ENCODE peak calls at places on chromosomes 1 and 21, in six cellular contexts. One of them, this sample, is unnamed.

GRCh38 chr1:85148524-85149250 is 52.1 kb downstream of the SYDE2 start:
- DNase-seq in HCT116: no peak
- DNase-seq in GM23248: peak
- DNase-seq in IMR-90: peak
- DNase-seq in fibroblast of lung: peak
- DNase-seq in neuronal stem cell: no peak
- DNase-seq in this sample: peak

GRCh38 chr1:206909167-206909882 is 12.1 kb downstream of the IL24 start:
- DNase-seq in HCT116: no peak
- DNase-seq in GM23248: peak
- DNase-seq in IMR-90: no peak
- DNase-seq in fibroblast of lung: no peak
- DNase-seq in neuronal stem cell: no peak
- DNase-seq in this sample: no peak

GRCh38 chr1:47782414-47783165 is 214.6 kb downstream of the TRABD2B start:
- DNase-seq in HCT116: no peak
- DNase-seq in GM23248: peak
- DNase-seq in IMR-90: no peak
- DNase-seq in fibroblast of lung: no peak
- DNase-seq in neuronal stem cell: no peak
- DNase-seq in this sample: no peak

GRCh38 chr1:113493533-113493932 is 103.2 kb downstream of the MAGI3 start:
- DNase-seq in HCT116: no peak
- DNase-seq in GM23248: no peak
- DNase-seq in IMR-90: no peak
- DNase-seq in fibroblast of lung: no peak
- DNase-seq in neuronal stem cell: no peak
- DNase-seq in this sample: no peak

GRCh38 chr21:42561742-42562141 is 48.1 kb downstream of the SLC37A1 start:
- DNase-seq in HCT116: no peak
- DNase-seq in GM23248: no peak
- DNase-seq in IMR-90: no peak
- DNase-seq in fibroblast of lung: no peak
- DNase-seq in neuronal stem cell: no peak
- DNase-seq in this sample: no peak

GRCh38 chr1:225842788-225843425 is 33.0 kb downstream of the EPHX1 start:
- DNase-seq in HCT116: no peak
- DNase-seq in GM23248: peak
- DNase-seq in IMR-90: no peak
- DNase-seq in fibroblast of lung: no peak
- DNase-seq in neuronal stem cell: no peak
- DNase-seq in this sample: no peak

GRCh38 chr1:178580096-178580495 is 67.2 kb downstream of the TEX35 start:
- DNase-seq in HCT116: no peak
- DNase-seq in GM23248: no peak
- DNase-seq in IMR-90: no peak
- DNase-seq in fibroblast of lung: no peak
- DNase-seq in neuronal stem cell: no peak
- DNase-seq in this sample: no peak

GRCh38 chr1:228317411-228317828 is 89.2 kb downstream of the TRIM11 start:
- DNase-seq in HCT116: no peak
- DNase-seq in GM23248: no peak
- DNase-seq in IMR-90: no peak
- DNase-seq in fibroblast of lung: no peak
- DNase-seq in neuronal stem cell: no peak
- DNase-seq in this sample: no peak

GRCh38 chr1:225907341-225907740 is 16.7 kb downstream of the PYCR2 start:
- DNase-seq in HCT116: no peak
- DNase-seq in GM23248: no peak
- DNase-seq in IMR-90: no peak
- DNase-seq in fibroblast of lung: no peak
- DNase-seq in neuronal stem cell: no peak
- DNase-seq in this sample: no peak

GRCh38 chr1:186207401-186208085 is 167.5 kb downstream of the TPR start:
- DNase-seq in HCT116: no peak
- DNase-seq in GM23248: peak
- DNase-seq in IMR-90: peak
- DNase-seq in fibroblast of lung: peak
- DNase-seq in neuronal stem cell: no peak
- DNase-seq in this sample: no peak

GRCh38 chr21:36422279-36423098 is 37.3 kb downstream of the CHAF1B start:
- DNase-seq in HCT116: peak
- DNase-seq in GM23248: peak
- DNase-seq in IMR-90: peak
- DNase-seq in fibroblast of lung: peak
- DNase-seq in neuronal stem cell: peak
- DNase-seq in this sample: peak

GRCh38 chr1:171663854-171664550 is 11.5 kb upstream of the MYOC start:
- DNase-seq in HCT116: no peak
- DNase-seq in GM23248: peak
- DNase-seq in IMR-90: no peak
- DNase-seq in fibroblast of lung: no peak
- DNase-seq in neuronal stem cell: no peak
- DNase-seq in this sample: no peak

GRCh38 chr21:43880111-43880985 is 15.3 kb downstream of the AGPAT3 start:
- DNase-seq in HCT116: peak
- DNase-seq in GM23248: peak
- DNase-seq in IMR-90: peak
- DNase-seq in fibroblast of lung: peak
- DNase-seq in neuronal stem cell: no peak
- DNase-seq in this sample: peak

GRCh38 chr1:77516106-77516505 is 166.4 kb downstream of the ZZZ3 start:
- DNase-seq in HCT116: no peak
- DNase-seq in GM23248: no peak
- DNase-seq in IMR-90: no peak
- DNase-seq in fibroblast of lung: no peak
- DNase-seq in neuronal stem cell: no peak
- DNase-seq in this sample: no peak

GRCh38 chr1:59316497-59317128 is 19.7 kb downstream of the FGGY start:
- DNase-seq in HCT116: no peak
- DNase-seq in GM23248: peak
- DNase-seq in IMR-90: peak
- DNase-seq in fibroblast of lung: peak
- DNase-seq in neuronal stem cell: no peak
- DNase-seq in this sample: peak
- H2AFZ ChIP-seq in HCT116: no peak
- H2AFZ ChIP-seq in GM23248: peak
- H2AFZ ChIP-seq in IMR-90: peak
- H2AFZ ChIP-seq in fibroblast of lung: peak
- H2AFZ ChIP-seq in neuronal stem cell: no peak
- H2AFZ ChIP-seq in this sample: no peak

GRCh38 chr21:45972353-45972715 is 9.2 kb upstream of the COL6A1 start:
- DNase-seq in HCT116: no peak
- DNase-seq in GM23248: peak
- DNase-seq in IMR-90: no peak
- DNase-seq in fibroblast of lung: no peak
- DNase-seq in neuronal stem cell: no peak
- DNase-seq in this sample: no peak
- H2AFZ ChIP-seq in HCT116: no peak
- H2AFZ ChIP-seq in GM23248: no peak
- H2AFZ ChIP-seq in IMR-90: peak
- H2AFZ ChIP-seq in fibroblast of lung: no peak
- H2AFZ ChIP-seq in neuronal stem cell: peak
- H2AFZ ChIP-seq in this sample: peak

GRCh38 chr1:60052634-60053033 is 20.9 kb downstream of the C1orf87 start:
- DNase-seq in HCT116: no peak
- DNase-seq in GM23248: no peak
- DNase-seq in IMR-90: no peak
- DNase-seq in fibroblast of lung: no peak
- DNase-seq in neuronal stem cell: no peak
- DNase-seq in this sample: no peak
- H2AFZ ChIP-seq in HCT116: no peak
- H2AFZ ChIP-seq in GM23248: no peak
- H2AFZ ChIP-seq in IMR-90: no peak
- H2AFZ ChIP-seq in fibroblast of lung: no peak
- H2AFZ ChIP-seq in neuronal stem cell: no peak
- H2AFZ ChIP-seq in this sample: no peak

GRCh38 chr1:204104331-204105222 is 31.7 kb downstream of the SOX13 start:
- DNase-seq in HCT116: no peak
- DNase-seq in GM23248: peak
- DNase-seq in IMR-90: no peak
- DNase-seq in fibroblast of lung: peak
- DNase-seq in neuronal stem cell: no peak
- DNase-seq in this sample: peak
- H2AFZ ChIP-seq in HCT116: no peak
- H2AFZ ChIP-seq in GM23248: no peak
- H2AFZ ChIP-seq in IMR-90: no peak
- H2AFZ ChIP-seq in fibroblast of lung: no peak
- H2AFZ ChIP-seq in neuronal stem cell: no peak
- H2AFZ ChIP-seq in this sample: peak

GRCh38 chr1:25583519-25584370 is 32.8 kb upstream of the MAN1C1 start:
- DNase-seq in HCT116: no peak
- DNase-seq in GM23248: no peak
- DNase-seq in IMR-90: no peak
- DNase-seq in fibroblast of lung: no peak
- DNase-seq in neuronal stem cell: no peak
- DNase-seq in this sample: no peak
- H2AFZ ChIP-seq in HCT116: no peak
- H2AFZ ChIP-seq in GM23248: no peak
- H2AFZ ChIP-seq in IMR-90: no peak
- H2AFZ ChIP-seq in fibroblast of lung: no peak
- H2AFZ ChIP-seq in neuronal stem cell: no peak
- H2AFZ ChIP-seq in this sample: no peak

GRCh38 chr1:92029241-92029922 is 403 bp upstream of the EPHX4 start:
- DNase-seq in HCT116: no peak
- DNase-seq in GM23248: no peak
- DNase-seq in IMR-90: peak
- DNase-seq in fibroblast of lung: no peak
- DNase-seq in neuronal stem cell: no peak
- DNase-seq in this sample: peak

GRCh38 chr1:92031281-92032110 is 1.7 kb downstream of the EPHX4 start:
- DNase-seq in HCT116: no peak
- DNase-seq in GM23248: peak
- DNase-seq in IMR-90: peak
- DNase-seq in fibroblast of lung: no peak
- DNase-seq in neuronal stem cell: no peak
- DNase-seq in this sample: no peak

DNA sequence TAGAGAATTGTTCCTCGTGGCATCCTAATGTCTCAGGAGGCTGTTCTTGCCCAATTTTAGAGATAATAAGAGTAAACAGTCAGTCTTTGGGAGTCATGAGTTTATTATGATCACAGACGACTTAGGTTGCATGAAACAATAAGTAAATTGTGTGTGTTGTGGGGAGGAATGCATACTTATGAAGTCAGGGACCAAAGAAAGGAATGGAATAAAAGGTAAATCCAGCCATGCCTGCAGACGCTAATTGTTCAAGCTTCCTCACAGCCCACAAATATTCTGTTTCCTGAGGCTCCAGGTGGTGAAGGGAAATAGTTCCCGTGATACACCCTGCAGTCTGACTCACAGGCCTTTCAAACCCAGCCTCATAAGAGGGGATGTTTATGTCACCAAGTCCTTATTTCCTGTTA is 919 bp downstream of the EPHX4 start:
- DNase-seq in HCT116: peak
- DNase-seq in GM23248: peak
- DNase-seq in IMR-90: peak
- DNase-seq in fibroblast of lung: peak
- DNase-seq in neuronal stem cell: no peak
- DNase-seq in this sample: peak
- H2AFZ ChIP-seq in HCT116: peak
- H2AFZ ChIP-seq in GM23248: peak
- H2AFZ ChIP-seq in IMR-90: peak
- H2AFZ ChIP-seq in fibroblast of lung: peak
- H2AFZ ChIP-seq in neuronal stem cell: peak
- H2AFZ ChIP-seq in this sample: peak

DNA sequence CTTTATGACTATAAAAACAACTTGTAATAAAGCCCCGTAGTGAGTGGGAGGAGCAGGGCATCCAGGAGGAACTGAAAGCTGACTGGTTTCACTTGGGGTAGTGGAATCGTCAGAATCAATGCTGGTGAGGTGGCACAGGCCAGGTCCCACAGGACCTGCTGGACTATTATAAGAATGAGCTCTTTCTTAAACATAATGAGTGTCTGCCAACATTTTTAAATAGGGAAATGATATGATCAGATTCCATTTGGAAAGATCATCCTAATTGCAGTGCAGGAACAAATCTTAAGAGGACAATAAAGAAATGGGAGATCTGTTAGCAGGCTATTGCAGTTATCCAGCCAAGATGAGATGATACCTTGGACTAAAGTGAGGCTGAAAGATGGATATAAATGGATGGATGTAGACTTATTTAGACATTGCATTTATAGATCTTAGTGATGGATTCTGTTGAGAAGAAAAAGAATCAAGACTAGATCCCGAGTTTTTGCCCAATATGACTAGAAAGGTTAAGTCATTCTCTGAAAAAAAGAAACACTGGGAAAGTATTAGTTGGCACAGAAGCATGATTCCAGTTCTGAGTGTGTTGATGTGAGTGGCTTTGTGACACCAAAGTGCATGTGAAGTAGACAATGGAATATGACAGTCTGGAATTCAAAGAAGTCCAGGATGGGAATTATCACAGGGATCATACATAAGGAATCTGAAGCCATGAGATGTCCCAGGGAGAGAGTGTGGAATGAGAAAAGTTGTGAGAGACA is 153.3 kb upstream of the SGIP1 start:
- DNase-seq in HCT116: no peak
- DNase-seq in GM23248: peak
- DNase-seq in IMR-90: no peak
- DNase-seq in fibroblast of lung: no peak
- DNase-seq in neuronal stem cell: no peak
- DNase-seq in this sample: no peak
- H2AFZ ChIP-seq in HCT116: no peak
- H2AFZ ChIP-seq in GM23248: no peak
- H2AFZ ChIP-seq in IMR-90: no peak
- H2AFZ ChIP-seq in fibroblast of lung: no peak
- H2AFZ ChIP-seq in neuronal stem cell: no peak
- H2AFZ ChIP-seq in this sample: no peak